ENCODE peak calls at places on chromosomes 6 and 20, in four cellular contexts. C, O, H and W are unnamed samples.

GRCh38 chr6:151263967-151264366 is 24.2 kb downstream of the AKAP12 start:
- DNase-seq in C (no peak), O (no peak), H (no peak), W (no peak)

GRCh38 chr6:11711644-11711993 is 67.0 kb downstream of the ADTRP start:
- DNase-seq in C (no peak), O (no peak), H (no peak), W (no peak)

GRCh38 chr6:137522399-137522798 is 28.2 kb upstream of the OLIG3 start:
- DNase-seq in C (no peak), O (no peak), H (no peak), W (no peak)

GRCh38 chr6:77633471-77633870 is 19.4 kb upstream of the MEI4 start:
- DNase-seq in C (no peak), O (no peak), H (no peak), W (no peak)

GRCh38 chr6:152232494-152233151 is 404.5 kb downstream of the SYNE1 start:
- DNase-seq in C (no peak), O (no peak), H (no peak), W (no peak)

GRCh38 chr20:39468703-39469102 is 506.6 kb downstream of the DHX35 start:
- DNase-seq in C (no peak), O (no peak), H (no peak), W (no peak)

GRCh38 chr6:166747644-166748595 is 120.9 kb upstream of the RPS6KA2 start:
- DNase-seq in C (no peak), O (no peak), H (no peak), W (no peak)

GRCh38 chr6:126056355-126057004 is 70.1 kb downstream of the TRMT11 start:
- DNase-seq in C (no peak), O (no peak), H (no peak), W (no peak)

GRCh38 chr6:107607109-107607508 is 117.2 kb downstream of the SOBP start:
- DNase-seq in C (no peak), O (no peak), H (no peak), W (no peak)

GRCh38 chr6:34248198-34248726 is 544 bp downstream of the SMIM29 start:
- DNase-seq in C (peak), O (no peak), H (no peak), W (no peak)

GRCh38 chr20:48025661-48026060 is 240.4 kb upstream of the SULF2 start:
- DNase-seq in C (peak), O (peak), H (no peak), W (no peak)

GRCh38 chr20:58721951-58722371 is 29.4 kb downstream of the NPEPL1 start:
- DNase-seq in C (no peak), O (no peak), H (no peak), W (no peak)

GRCh38 chr6:16409531-16410441 is 171.4 kb downstream of the GMPR start:
- DNase-seq in C (peak), O (peak), H (no peak), W (peak)

GRCh38 chr20:43799150-43799711 is 72.4 kb upstream of the GTSF1L start:
- DNase-seq in C (no peak), O (no peak), H (no peak), W (no peak)

GRCh38 chr20:40331249-40331648 is 357.8 kb downstream of the MAFB start:
- DNase-seq in C (no peak), O (no peak), H (no peak), W (no peak)